ENCODE peak calls at places on chromosomes 1 and 21, in four cellular contexts. G, K, M and C are unnamed samples. For H3K27me3, the result is how much of the 10 kb centered on the place peaks cover.

GRCh38 chr1:59198565-59198964 is 98.3 kb upstream of the FGGY start:
- DNase-seq in G (no peak), K (no peak), M (no peak), C (peak)

GRCh38 chr1:47655521-47656300 is 217.9 kb downstream of the FOXD2 start:
- DNase-seq in G (no peak), K (no peak), M (no peak), C (no peak)

GRCh38 chr1:209674957-209675566 is at the start of gene G0S2:
- DNase-seq in G (peak), K (peak), M (no peak), C (peak)

GRCh38 chr1:30425046-30425445 is 298.3 kb downstream of the MATN1 start:
- DNase-seq in G (no peak), K (no peak), M (no peak), C (no peak)

GRCh38 chr1:154129392-154129970 is 25.4 kb downstream of the NUP210L start:
- DNase-seq in G (no peak), K (no peak), M (no peak), C (no peak)

GRCh38 chr1:228655796-228656394 is 79.4 kb upstream of the RHOU start:
- DNase-seq in G (no peak), K (no peak), M (no peak), C (no peak)

GRCh38 chr1:201890806-201891450 is 2.2 kb downstream of the SHISA4 start:
- DNase-seq in G (no peak), K (no peak), M (no peak), C (no peak)

GRCh38 chr1:119266386-119266785 is 102.2 kb upstream of the HAO2 start:
- DNase-seq in G (no peak), K (no peak), M (no peak), C (no peak)

GRCh38 chr21:27802816-27803475 is 836.1 kb upstream of the ADAMTS5 start:
- DNase-seq in G (peak), K (peak), M (peak), C (peak)

GRCh38 chr21:45596704-45597318 is 46.7 kb upstream of the PCBP3 start:
- DNase-seq in G (peak), K (peak), M (peak), C (peak)

GRCh38 chr1:235442788-235443429 is 61.3 kb downstream of the B3GALNT2 start:
- DNase-seq in G (peak), K (no peak), M (no peak), C (no peak)

GRCh38 chr21:14318598-14318997 is 64.3 kb downstream of the HSPA13 start:
- DNase-seq in G (no peak), K (no peak), M (no peak), C (no peak)

GRCh38 chr1:112807117-112807516 is 92.0 kb upstream of the PPM1J start:
- DNase-seq in G (no peak), K (no peak), M (no peak), C (no peak)

GRCh38 chr1:62333431-62333830 is 14.2 kb upstream of the KANK4 start:
- DNase-seq in G (no peak), K (no peak), M (peak), C (no peak)

GRCh38 chr1:29577512-29577911 is 341.2 kb downstream of the PTPRU start:
- DNase-seq in G (no peak), K (no peak), M (no peak), C (no peak)

GRCh38 chr1:159952932-159953331 is 1.1 kb downstream of the SLAMF9 start:
- DNase-seq in G (no peak), K (no peak), M (no peak), C (no peak)

GRCh38 chr1:169745015-169745861 is 11.4 kb upstream of the SELE start:
- DNase-seq in G (peak), K (peak), M (no peak), C (no peak)

GRCh38 chr1:11523746-11524464 is 45.0 kb downstream of the DISP3 start:
- DNase-seq in G (no peak), K (no peak), M (no peak), C (no peak)

GRCh38 chr1:225442156-225442555 is 14.3 kb upstream of the LBR start:
- DNase-seq in G (no peak), K (no peak), M (no peak), C (no peak)

GRCh38 chr1:8554956-8555534 is 237.1 kb downstream of the SLC45A1 start:
- DNase-seq in G (peak), K (peak), M (no peak), C (peak)

GRCh38 chr21:45359451-45360217 is 45.3 kb upstream of the COL18A1 start:
- DNase-seq in G (no peak), K (no peak), M (no peak), C (no peak)

GRCh38 chr1:150620919-150621318 is 8.5 kb downstream of the ENSA start:
- DNase-seq in G (no peak), K (no peak), M (no peak), C (no peak)

GRCh38 chr21:38229260-38229877 is 27.4 kb upstream of the KCNJ15 start:
- DNase-seq in G (peak), K (no peak), M (peak), C (no peak)

GRCh38 chr1:232788235-232788872 is 16.9 kb upstream of the MAP10 start:
- DNase-seq in G (no peak), K (no peak), M (no peak), C (no peak)

GRCh38 chr1:4422496-4423289 is 231.7 kb upstream of the AJAP1 start:
- DNase-seq in G (no peak), K (no peak), M (no peak), C (no peak)

GRCh38 chr1:19313961-19314882 is 2.1 kb downstream of the SLC66A1 start:
- DNase-seq in G (no peak), K (no peak), M (no peak), C (no peak)

GRCh38 chr21:44681861-44682579 is at the start of gene KRTAP12-1:
- DNase-seq in G (no peak), K (no peak), M (no peak), C (no peak)

GRCh38 chr1:55375617-55376258 is 160.6 kb upstream of the USP24 start:
- DNase-seq in G (peak), K (peak), M (peak), C (peak)

GRCh38 chr1:167718926-167719691 is 2.7 kb upstream of the MPZL1 start:
- DNase-seq in G (no peak), K (no peak), M (no peak), C (no peak)

GRCh38 chr1:240591078-240591477 is 20.9 kb downstream of the GREM2 start:
- DNase-seq in G (no peak), K (no peak), M (no peak), C (no peak)

GRCh38 chr1:165717918-165718515 is 19.7 kb upstream of the ALDH9A1 start:
- DNase-seq in G (peak), K (peak), M (peak), C (peak)

GRCh38 chr1:62084304-62084905 is 110.2 kb upstream of the L1TD1 start:
- DNase-seq in G (peak), K (peak), M (no peak), C (no peak)

GRCh38 chr1:119718409-119718808 is 6.7 kb downstream of the PHGDH start:
- DNase-seq in G (no peak), K (no peak), M (no peak), C (no peak)

GRCh38 chr1:219582310-219582709 is 30.6 kb downstream of the ZC3H11B start:
- DNase-seq in G (peak), K (no peak), M (no peak), C (no peak)

GRCh38 chr1:27528701-27529637 is 39.0 kb upstream of the WASF2 start:
- DNase-seq in G (peak), K (peak), M (no peak), C (peak)

GRCh38 chr1:173062156-173062938 is 11.6 kb upstream of the TNFSF18 start:
- DNase-seq in G (peak), K (no peak), M (peak), C (no peak)

GRCh38 chr1:33897092-33897725 is 33.3 kb downstream of the HMGB4 start:
- DNase-seq in G (no peak), K (no peak), M (no peak), C (no peak)

GRCh38 chr1:168488153-168488552 is 55.6 kb downstream of the XCL2 start:
- DNase-seq in G (peak), K (peak), M (no peak), C (peak)

GRCh38 chr1:117171900-117172501 is 38.7 kb downstream of the VTCN1 start:
- DNase-seq in G (peak), K (peak), M (no peak), C (peak)

GRCh38 chr1:201366696-201367095 is 10.8 kb downstream of the TNNT2 start:
- DNase-seq in G (no peak), K (no peak), M (no peak), C (no peak)

GRCh38 chr1:157562515-157562914 is 10.2 kb upstream of the FCRL5 start:
- DNase-seq in G (no peak), K (no peak), M (peak), C (no peak)

GRCh38 chr1:157566484-157567300 is 14.4 kb upstream of the FCRL5 start:
- DNase-seq in G (no peak), K (no peak), M (no peak), C (no peak)
- H3K27me3 ChIP-seq in G (under half), K (under half), M (under half), C (under half)

DNA sequence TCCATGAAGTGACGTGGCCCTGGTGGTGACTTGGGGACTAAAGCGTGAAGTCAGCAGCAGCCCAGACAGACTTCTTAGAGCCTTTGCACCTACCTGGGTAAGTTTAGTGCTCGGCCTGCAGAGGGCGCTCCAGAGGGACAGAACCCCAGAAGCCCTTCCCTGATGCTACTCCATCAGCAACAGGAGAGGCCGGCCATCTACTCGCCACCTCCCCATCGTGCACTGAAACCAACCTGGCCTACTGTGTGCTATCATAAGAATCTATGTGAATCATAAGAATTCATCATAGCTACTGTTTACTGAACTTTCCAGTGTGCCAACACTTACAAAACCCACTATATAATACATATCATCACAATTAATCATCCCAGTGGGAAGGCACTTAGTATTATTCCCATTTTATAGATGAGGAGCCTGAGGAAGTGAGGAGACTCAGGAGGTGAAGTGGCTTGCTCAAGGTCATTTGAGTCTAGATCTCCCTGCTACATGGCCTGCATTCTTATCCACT is 7.9 kb upstream of the EDN2 start:
- DNase-seq in G (no peak), K (no peak), M (peak), C (no peak)
- H3K27ac ChIP-seq in G (no peak), K (no peak), M (no peak), C (no peak)

DNA sequence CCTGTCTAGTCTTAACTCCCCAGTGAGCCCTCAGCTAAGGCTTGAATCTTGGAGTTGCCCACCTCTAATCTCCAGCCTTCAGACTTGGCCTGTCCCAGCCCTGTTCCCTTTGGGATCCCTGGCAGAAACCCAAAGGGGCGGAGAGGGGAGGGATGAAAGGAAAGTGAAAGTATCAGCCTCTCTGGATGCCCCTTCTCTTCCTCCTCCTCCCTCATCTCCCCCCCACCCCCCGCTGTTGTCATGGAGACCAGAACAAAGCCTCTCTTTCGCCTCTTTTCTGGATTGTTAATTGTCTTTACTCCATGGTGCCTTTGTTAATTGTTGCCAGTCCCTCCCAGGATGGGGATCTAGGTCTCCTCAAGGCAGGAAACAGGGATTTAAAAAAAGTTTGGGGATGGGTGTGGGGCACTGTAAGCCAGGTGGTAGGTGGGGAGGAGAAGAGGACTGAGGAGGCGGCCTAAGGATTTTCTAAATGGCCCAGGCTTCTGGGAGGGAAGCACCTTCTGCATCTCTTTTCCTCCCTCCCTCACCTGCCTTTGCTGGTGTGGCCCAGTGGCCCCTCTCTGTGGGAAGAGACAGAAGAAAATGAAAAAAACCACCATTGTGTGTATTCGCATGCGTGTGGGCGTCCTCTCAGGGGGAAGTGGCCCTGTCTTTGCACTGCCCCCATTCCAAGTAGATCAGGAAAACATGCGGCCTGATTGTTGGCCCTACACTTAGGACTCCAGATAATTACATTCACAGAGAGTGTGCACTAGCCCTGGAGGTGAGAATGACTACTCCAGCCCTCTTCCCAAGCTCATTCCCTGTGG is 7.5 kb upstream of the SOX13 start:
- DNase-seq in G (peak), K (peak), M (peak), C (no peak)
- H3K27me3 ChIP-seq in G (under half), K (under half), M (under half), C (under half)

GRCh38 chr1:94739521-94740061 is 80.6 kb upstream of the SLC44A3 start:
- DNase-seq in G (peak), K (no peak), M (no peak), C (no peak)
- H3K27ac ChIP-seq in G (no peak), K (no peak), M (no peak), C (no peak)

GRCh38 chr1:183952101-183952500 is 85.4 kb downstream of the COLGALT2 start:
- DNase-seq in G (no peak), K (no peak), M (no peak), C (no peak)

GRCh38 chr1:183945432-183946308 is 91.9 kb downstream of the COLGALT2 start:
- DNase-seq in G (peak), K (no peak), M (no peak), C (no peak)

GRCh38 chr1:183942933-183943693 is 94.4 kb downstream of the COLGALT2 start:
- DNase-seq in G (peak), K (peak), M (peak), C (peak)

GRCh38 chr1:183946309-183946591 is 91.3 kb downstream of the COLGALT2 start:
- DNase-seq in G (no peak), K (no peak), M (no peak), C (no peak)
- H3K27me3 ChIP-seq in G (under half), K (under half), M (under half), C (under half)

DNA sequence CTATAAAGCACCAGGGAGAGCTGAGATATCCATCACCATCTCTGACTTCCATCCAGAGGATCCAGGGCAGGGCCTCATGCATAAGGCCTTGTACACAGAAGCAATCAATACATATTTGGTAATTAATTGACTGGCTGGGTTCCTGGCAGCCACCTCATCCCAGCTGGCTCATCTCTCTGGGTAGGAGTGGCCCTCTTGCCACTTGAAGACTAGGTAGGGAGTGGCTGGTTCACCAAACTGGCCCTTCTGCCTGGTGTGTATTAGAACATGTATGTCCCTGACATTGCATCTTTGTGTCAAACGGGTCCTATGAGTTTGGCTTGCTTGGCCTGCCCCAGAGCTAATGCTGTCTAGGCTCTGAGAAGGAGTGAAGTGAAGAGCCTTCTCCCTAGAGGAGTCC is 11.8 kb downstream of the NUAK2 start:
- DNase-seq in G (no peak), K (no peak), M (no peak), C (no peak)
- H3K27ac ChIP-seq in G (no peak), K (no peak), M (no peak), C (peak)